ENCODE peak calls at places on chromosomes 2 and 18, in six cellular contexts. B is endothelial cell of umbilical vein; R is CD8-positive, alpha-beta T cell; A is fibroblast of lung; W is tibial artery; V is hepatocyte. U is an unnamed sample. For H3K4me1 and H3K36me3, the result is how much of the 10 kb centered on the place peaks cover.

GRCh38 chr2:120013569-120014223 is 819 bp downstream of the EPB41L5 start:
- DNase-seq in B (peak), R (no peak), A (peak), W (no peak), V (no peak), U (peak)

GRCh38 chr2:197614532-197614931 is 60.9 kb downstream of the RFTN2 start:
- DNase-seq in B (no peak), R (no peak), A (no peak), W (no peak), V (no peak), U (no peak)

GRCh38 chr18:55577812-55578539 is 10.0 kb downstream of the TCF4 start:
- DNase-seq in B (no peak), R (no peak), A (no peak), W (no peak), V (no peak), U (no peak)

GRCh38 chr2:35871672-35872071 is 483.9 kb upstream of the CRIM1 start:
- DNase-seq in B (peak), R (no peak), A (no peak), W (no peak), V (no peak), U (peak)

GRCh38 chr2:218166791-218167190 is at the start of gene CXCR1:
- DNase-seq in B (no peak), R (no peak), A (no peak), W (no peak), V (no peak), U (no peak)

GRCh38 chr2:189096769-189097447 is 82.7 kb downstream of the COL5A2 start:
- DNase-seq in B (peak), R (no peak), A (peak), W (no peak), V (peak), U (no peak)

GRCh38 chr2:40287815-40288214 is 164.1 kb downstream of the SLC8A1 start:
- DNase-seq in B (no peak), R (no peak), A (no peak), W (no peak), V (no peak), U (no peak)

GRCh38 chr2:226799976-226800940 is 638 bp upstream of the IRS1 start:
- DNase-seq in B (no peak), R (no peak), A (peak), W (peak), V (peak), U (peak)

GRCh38 chr2:19809206-19809605 is 92.6 kb downstream of the TTC32 start:
- DNase-seq in B (no peak), R (no peak), A (no peak), W (no peak), V (no peak), U (no peak)

DNA sequence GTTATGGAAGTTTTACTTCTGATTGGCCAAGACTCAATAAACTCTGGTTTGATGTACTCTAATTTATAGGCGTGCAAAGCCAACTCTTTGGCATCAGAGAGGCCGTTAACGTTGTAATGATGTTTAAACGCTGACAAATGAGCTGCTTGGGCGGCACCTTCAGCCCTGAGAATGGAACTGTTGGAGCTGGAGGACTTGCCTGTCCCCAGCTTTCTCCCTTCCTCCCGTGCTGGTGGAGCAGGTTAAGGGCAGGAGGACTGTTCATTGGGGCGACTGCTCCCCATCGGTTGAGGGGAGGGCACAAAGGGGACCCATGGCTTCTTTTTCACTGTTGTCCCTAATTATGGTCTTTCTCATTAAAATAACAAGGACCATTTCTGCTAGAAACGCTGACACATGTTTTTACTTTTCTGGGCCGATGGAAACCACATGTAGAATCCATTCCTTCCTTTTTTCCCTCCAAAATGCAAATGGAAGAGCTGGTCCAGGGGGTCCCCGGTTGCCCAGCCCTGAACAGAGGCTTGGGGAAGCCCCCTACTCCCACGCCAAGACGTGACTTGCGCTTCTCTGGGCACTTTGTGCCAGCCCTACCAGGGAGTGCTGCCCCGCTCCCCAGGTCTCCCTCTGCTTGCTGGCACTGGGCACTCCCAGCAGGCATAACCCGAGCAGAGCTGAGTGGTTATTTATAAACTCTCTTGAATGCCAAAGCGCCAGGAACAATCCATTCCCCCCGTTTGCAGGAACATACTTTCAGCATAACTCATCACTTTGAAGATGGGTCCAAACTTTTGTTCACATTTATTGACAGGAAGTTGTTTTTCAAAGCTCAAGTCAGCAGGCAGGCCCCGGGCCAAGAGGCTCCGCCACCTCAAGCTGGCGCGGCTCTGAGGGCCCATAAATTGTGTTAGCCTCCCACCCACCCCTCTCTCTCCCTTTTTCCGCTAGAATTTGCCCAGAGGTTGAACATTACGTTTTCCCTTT is 170.1 kb downstream of the ASB1 start:
- DNase-seq in B (peak), R (no peak), A (peak), W (peak), V (peak), U (no peak)
- TF ChIP-seq CTCF in B (no peak), R (no peak), A (no peak), W (no peak), V (no peak), U (no peak)

GRCh38 chr2:54634012-54634411 is 89.5 kb upstream of the EML6 start:
- DNase-seq in B (peak), R (no peak), A (no peak), W (no peak), V (no peak), U (no peak)

GRCh38 chr2:54630841-54631497 is 92.5 kb upstream of the EML6 start:
- DNase-seq in B (no peak), R (no peak), A (no peak), W (no peak), V (no peak), U (no peak)

GRCh38 chr2:54631755-54632154 is 91.7 kb upstream of the EML6 start:
- DNase-seq in B (no peak), R (no peak), A (no peak), W (no peak), V (no peak), U (no peak)

GRCh38 chr2:54634564-54635511 is 88.6 kb upstream of the EML6 start:
- DNase-seq in B (peak), R (no peak), A (peak), W (peak), V (no peak), U (no peak)

DNA sequence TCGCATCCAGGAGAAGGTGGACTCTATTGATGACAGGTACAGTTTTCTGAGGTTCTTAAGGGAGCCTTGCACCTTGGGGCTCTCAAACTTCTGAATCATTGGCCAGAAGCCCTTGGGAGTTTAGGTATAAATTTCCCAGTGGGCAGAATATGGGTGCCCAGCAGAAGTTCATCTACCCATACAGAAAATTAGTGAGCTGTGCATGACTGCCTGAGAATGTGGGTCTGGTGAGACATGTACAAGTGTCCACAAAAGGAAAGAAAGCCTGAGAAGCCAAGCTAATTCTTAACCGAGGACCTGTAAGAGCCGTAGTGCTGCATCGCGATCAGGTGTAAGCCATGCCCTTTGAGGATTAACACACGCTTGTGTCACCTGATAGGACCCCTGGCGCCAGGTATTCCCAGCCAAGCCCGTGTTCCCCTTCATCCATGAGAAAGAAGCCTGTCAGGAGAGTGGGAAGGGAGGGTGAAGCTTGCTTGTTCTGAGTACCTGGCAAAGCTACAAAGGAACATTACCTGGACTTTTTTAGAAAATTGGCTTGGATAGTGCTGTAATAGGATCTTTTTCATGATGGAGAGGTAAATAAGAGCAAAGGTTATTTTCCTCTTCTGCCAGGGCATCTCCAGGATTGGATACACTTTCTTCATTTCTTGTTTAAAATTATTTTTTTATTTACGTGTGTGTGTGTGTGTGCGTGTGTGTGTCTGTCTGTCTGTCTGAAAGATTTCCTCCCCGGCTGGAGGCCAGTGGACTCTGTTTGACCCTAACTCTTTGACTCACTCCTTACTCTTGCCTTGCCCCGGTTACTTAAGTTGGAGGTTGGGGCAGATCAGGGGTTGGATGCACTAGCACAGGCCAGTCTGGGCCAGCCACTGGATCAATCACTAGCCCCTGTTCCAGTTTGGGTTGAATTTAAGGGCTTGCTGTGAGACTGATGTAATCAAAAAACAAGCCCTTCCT is 90.4 kb upstream of the EML6 start:
- DNase-seq in B (peak), R (no peak), A (peak), W (peak), V (no peak), U (no peak)
- H3K4me1 ChIP-seq in B (under half), R (under half), A (under half), W (under half), V (under half), U (under half)

GRCh38 chr2:155622443-155622842 is 710.1 kb downstream of the NR4A2 start:
- DNase-seq in B (no peak), R (no peak), A (no peak), W (no peak), V (no peak), U (no peak)
- H3K36me3 ChIP-seq in B (under half), R (under half), A (under half), W (under half), V (under half), U (under half)

DNA sequence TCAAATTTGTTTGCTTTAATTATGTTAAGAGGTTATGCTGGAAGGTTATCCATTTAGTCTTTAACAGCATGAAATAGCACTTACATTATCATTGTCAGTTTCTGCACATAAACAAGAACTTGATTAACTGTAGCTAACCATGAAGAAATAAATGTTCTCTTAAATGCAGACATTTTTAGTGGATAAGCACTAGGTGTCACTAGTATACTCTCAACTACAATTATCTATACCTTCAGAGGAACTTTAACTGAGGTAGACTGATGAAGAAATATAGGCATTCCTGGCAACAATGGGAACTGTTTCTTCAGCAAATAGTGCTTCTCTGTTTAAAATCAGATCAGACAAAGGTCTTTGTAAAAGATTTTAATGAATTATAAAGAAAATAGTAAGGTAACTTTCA is 178.8 kb upstream of the CHST9 start:
- DNase-seq in B (no peak), R (no peak), A (peak), W (no peak), V (peak), U (no peak)
- TF ChIP-seq CTCF in B (no peak), R (no peak), A (no peak), W (no peak), V (peak), U (peak)

GRCh38 chr2:77521931-77522470 is at the start of gene LRRTM4:
- DNase-seq in B (no peak), R (no peak), A (peak), W (peak), V (peak), U (peak)
- H3K4me1 ChIP-seq in B (under half), R (under half), A (under half), W (under half), V (under half), U (under half)

GRCh38 chr2:186664644-186665043 is 29.2 kb upstream of the FAM171B start:
- DNase-seq in B (no peak), R (no peak), A (no peak), W (no peak), V (no peak), U (no peak)
- H3K36me3 ChIP-seq in B (under half), R (under half), A (under half), W (half or more), V (under half), U (half or more)

DNA sequence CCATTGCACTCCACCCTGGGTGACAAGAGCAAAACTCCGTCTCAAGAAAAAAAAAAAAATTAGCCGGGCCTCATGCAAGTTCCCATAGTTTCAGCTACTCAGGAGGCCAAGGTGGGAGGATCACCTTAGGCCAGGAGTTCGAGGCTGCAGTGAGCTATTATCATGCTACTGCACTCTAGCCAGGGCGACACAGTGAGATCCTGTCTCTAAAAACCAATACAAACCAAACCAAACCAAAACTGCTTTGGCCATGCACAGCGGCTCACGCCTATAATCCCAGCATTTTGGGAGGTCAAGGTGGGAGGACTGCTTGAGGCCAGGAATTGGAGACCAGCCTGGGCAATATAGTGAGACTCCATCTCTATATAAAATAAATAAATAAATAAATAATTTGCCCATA is 19.1 kb downstream of the NIFK start:
- DNase-seq in B (no peak), R (no peak), A (no peak), W (no peak), V (no peak), U (no peak)
- TF ChIP-seq CTCF in B (no peak), R (no peak), A (no peak), W (no peak), V (no peak), U (no peak)

GRCh38 chr2:68766378-68766845 is 31.8 kb downstream of the ARHGAP25 start:
- DNase-seq in B (peak), R (peak), A (peak), W (peak), V (peak), U (no peak)
- H3K4me1 ChIP-seq in B (under half), R (half or more), A (under half), W (under half), V (under half), U (under half)

GRCh38 chr2:8800218-8800617 is 37.2 kb downstream of the KIDINS220 start:
- DNase-seq in B (no peak), R (no peak), A (no peak), W (no peak), V (no peak), U (no peak)

GRCh38 chr2:8799004-8799403 is 38.4 kb downstream of the KIDINS220 start:
- DNase-seq in B (no peak), R (no peak), A (peak), W (no peak), V (no peak), U (no peak)

GRCh38 chr2:8798393-8798792 is 39.0 kb downstream of the KIDINS220 start:
- DNase-seq in B (no peak), R (no peak), A (no peak), W (no peak), V (no peak), U (no peak)

GRCh38 chr2:8802741-8803140 is 34.7 kb downstream of the KIDINS220 start:
- DNase-seq in B (no peak), R (no peak), A (no peak), W (no peak), V (no peak), U (no peak)

GRCh38 chr2:8800821-8801220 is 36.6 kb downstream of the KIDINS220 start:
- DNase-seq in B (no peak), R (no peak), A (no peak), W (no peak), V (no peak), U (no peak)
- H3K36me3 ChIP-seq in B (under half), R (under half), A (under half), W (half or more), V (under half), U (half or more)

U was measured in endodermal cell.